ENCODE peak calls at places on chromosomes 13 and 19, in nine cellular contexts. Q, K, D, W, U, C, Z, Y and R are unnamed samples.

GRCh38 chr13:94327318-94327717 is 152.2 kb downstream of the DCT start:
- DNase-seq in Q (no peak), K (no peak), D (no peak), W (no peak), U (no peak), C (no peak), Z (no peak), Y (no peak), R (no peak)

GRCh38 chr13:60392136-60392535 is 4.9 kb upstream of the TDRD3 start:
- DNase-seq in Q (no peak), K (no peak), D (no peak), W (no peak), U (no peak), C (no peak), Z (no peak), Y (no peak), R (no peak)

GRCh38 chr13:100439247-100439955 is 149.2 kb downstream of the GGACT start:
- DNase-seq in Q (no peak), K (no peak), D (no peak), W (peak; percentile 14), U (no peak), C (no peak), Z (no peak), Y (no peak), R (peak; percentile 48)

GRCh38 chr19:46731007-46731501 is 14.1 kb upstream of the PRKD2 start:
- DNase-seq in Q (peak; percentile 87), K (no peak), D (no peak), W (peak; percentile 93), U (peak; percentile 71), C (no peak), Z (no peak), Y (no peak), R (no peak)

GRCh38 chr19:17075860-17076538 is 422 bp downstream of the MYO9B start:
- DNase-seq in Q (no peak), K (peak; percentile 74), D (no peak), W (peak; percentile 27), U (peak; percentile 61), C (no peak), Z (no peak), Y (no peak), R (peak; percentile 63)

GRCh38 chr13:100506154-100506553 is 82.4 kb downstream of the GGACT start:
- DNase-seq in Q (no peak), K (no peak), D (no peak), W (no peak), U (no peak), C (no peak), Z (no peak), Y (no peak), R (no peak)

GRCh38 chr19:35715981-35716734 is 1.6 kb upstream of the KMT2B start:
- DNase-seq in Q (peak; percentile 91), K (no peak), D (no peak), W (peak; percentile 41), U (peak; percentile 83), C (no peak), Z (no peak), Y (no peak), R (no peak)

GRCh38 chr13:48782429-48782840 is 128.7 kb downstream of the CYSLTR2 start:
- DNase-seq in Q (no peak), K (no peak), D (no peak), W (peak; percentile 60), U (no peak), C (no peak), Z (no peak), Y (no peak), R (no peak)

GRCh38 chr13:105937451-105937850 is 598.0 kb downstream of the EFNB2 start:
- DNase-seq in Q (no peak), K (no peak), D (no peak), W (no peak), U (no peak), C (no peak), Z (no peak), Y (no peak), R (peak; percentile 19)

GRCh38 chr13:27228131-27228530 is 23.2 kb upstream of the RPL21 start:
- DNase-seq in Q (no peak), K (no peak), D (no peak), W (no peak), U (no peak), C (no peak), Z (no peak), Y (no peak), R (no peak)

GRCh38 chr19:16660763-16661479 is at the start of gene TMEM38A:
- DNase-seq in Q (peak; percentile 80), K (peak; percentile 27), D (no peak), W (no peak), U (peak; percentile 70), C (no peak), Z (peak; percentile 61), Y (no peak), R (no peak)

GRCh38 chr13:23617551-23618014 is 47.4 kb downstream of the TNFRSF19 start:
- DNase-seq in Q (no peak), K (no peak), D (no peak), W (peak; percentile 93), U (no peak), C (no peak), Z (no peak), Y (no peak), R (no peak)